ENCODE peak calls at places on chromosomes 3 and 15, in four cellular contexts. P, H, M and N are unnamed samples.

GRCh38 chr3:39323454-39323853 is 6.1 kb upstream of the CCR8 start:
- DNase-seq in P (no peak), H (no peak), M (no peak), N (no peak)

GRCh38 chr3:45659661-45660566 is 29.3 kb upstream of the SACM1L start:
- DNase-seq in P (no peak), H (peak), M (peak), N (peak)

GRCh38 chr15:92882697-92883642 is 17.2 kb upstream of the CHD2 start:
- DNase-seq in P (no peak), H (no peak), M (no peak), N (peak)

GRCh38 chr15:35874260-35874905 is 328.4 kb upstream of the DPH6 start:
- DNase-seq in P (no peak), H (peak), M (no peak), N (no peak)

GRCh38 chr3:62600033-62600432 is 226.7 kb upstream of the FEZF2 start:
- DNase-seq in P (no peak), H (no peak), M (no peak), N (peak)

GRCh38 chr3:157532529-157533297 is 29.5 kb upstream of the VEPH1 start:
- DNase-seq in P (no peak), H (peak), M (no peak), N (peak)

GRCh38 chr15:63370764-63371163 is 10.9 kb downstream of the CA12 start:
- DNase-seq in P (no peak), H (no peak), M (no peak), N (no peak)

GRCh38 chr15:39431371-39431770 is 149.5 kb upstream of the THBS1 start:
- DNase-seq in P (no peak), H (peak), M (no peak), N (no peak)

GRCh38 chr15:90037510-90037860 is 36.4 kb downstream of the ZNF710 start:
- DNase-seq in P (no peak), H (peak), M (no peak), N (no peak)

GRCh38 chr3:99907959-99908544 is 90.4 kb downstream of the CMSS1 start:
- DNase-seq in P (no peak), H (no peak), M (no peak), N (no peak)

GRCh38 chr15:88657326-88658069 is 18.7 kb downstream of the ISG20 start:
- DNase-seq in P (no peak), H (peak), M (peak), N (peak)

GRCh38 chr3:48423883-48424695 is 5.8 kb downstream of the PLXNB1 start:
- DNase-seq in P (no peak), H (no peak), M (no peak), N (no peak)

GRCh38 chr3:184543848-184544512 is 17.6 kb upstream of the EPHB3 start:
- DNase-seq in P (peak), H (peak), M (no peak), N (peak)

GRCh38 chr3:113231827-113232253 is 20.5 kb downstream of the BOC start:
- DNase-seq in P (no peak), H (peak), M (no peak), N (no peak)

GRCh38 chr3:186680869-186681268 is 15.1 kb downstream of the HRG start:
- DNase-seq in P (no peak), H (no peak), M (no peak), N (no peak)

GRCh38 chr15:36550650-36551049 is 28.8 kb upstream of the CDIN1 start:
- DNase-seq in P (no peak), H (no peak), M (no peak), N (no peak)

GRCh38 chr3:101141135-101141534 is 147.9 kb upstream of the ABI3BP start:
- DNase-seq in P (no peak), H (no peak), M (no peak), N (no peak)

GRCh38 chr3:196659901-196660351 is 20.4 kb downstream of the NRROS start:
- DNase-seq in P (no peak), H (no peak), M (no peak), N (no peak)

GRCh38 chr15:92902723-92903587 is 2.8 kb downstream of the CHD2 start:
- DNase-seq in P (no peak), H (peak), M (no peak), N (no peak)

GRCh38 chr15:51334011-51334426 is 4.4 kb downstream of the CYP19A1 start:
- DNase-seq in P (no peak), H (no peak), M (no peak), N (no peak)

GRCh38 chr15:100001405-100001804 is 268.2 kb upstream of the LYSMD4 start:
- DNase-seq in P (no peak), H (no peak), M (no peak), N (no peak)

GRCh38 chr15:87416591-87417257 is 839.8 kb downstream of the NTRK3 start:
- DNase-seq in P (no peak), H (no peak), M (no peak), N (no peak)

DNA sequence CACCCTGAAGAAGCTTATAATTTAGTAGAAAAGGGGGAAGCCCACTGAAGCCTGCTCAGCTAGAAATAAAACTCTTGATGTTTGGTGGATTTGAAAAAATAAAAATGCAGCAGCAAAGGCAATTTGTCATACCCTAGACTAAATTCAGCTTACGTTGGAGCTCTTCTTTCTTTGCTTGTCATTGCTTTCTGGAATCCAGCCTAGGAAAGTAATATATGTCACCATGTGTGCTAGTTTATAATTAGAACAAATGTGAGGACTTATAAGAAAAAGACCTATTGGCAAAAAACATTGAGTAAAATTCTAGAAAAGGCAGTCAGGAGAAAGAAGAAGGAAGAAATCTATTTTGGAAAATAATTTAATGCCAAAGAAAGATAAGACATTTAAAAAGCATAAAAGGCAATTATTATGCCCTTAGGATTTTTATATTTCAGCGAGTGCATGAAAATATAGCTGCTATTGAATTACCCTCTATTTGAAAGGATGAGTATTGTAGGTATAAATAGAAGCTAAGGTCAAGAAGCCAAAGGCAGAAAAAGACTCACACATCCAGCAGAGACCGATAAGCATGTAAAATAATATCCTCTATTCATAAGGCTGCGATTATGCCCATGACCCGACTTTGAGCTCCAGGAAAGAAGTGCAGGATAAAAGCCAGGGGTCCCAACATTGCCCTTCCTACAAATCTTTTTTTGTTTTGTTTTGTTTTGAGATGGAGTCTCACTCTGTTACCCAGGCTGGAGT is 10.6 kb upstream of the BTBD1 start:
- DNase-seq in P (no peak), H (no peak), M (no peak), N (no peak)
- TF ChIP-seq CTCF in P (no peak), H (no peak), M (no peak), N (no peak)

GRCh38 chr3:172040976-172041963 is 1.9 kb downstream of the FNDC3B start:
- DNase-seq in P (no peak), H (peak), M (no peak), N (peak)
- TF ChIP-seq CTCF in P (no peak), H (no peak), M (no peak), N (no peak)

GRCh38 chr3:152474585-152474984 is 205.9 kb downstream of the MBNL1 start:
- DNase-seq in P (no peak), H (peak), M (no peak), N (no peak)
- TF ChIP-seq CTCF in P (peak), H (peak), M (peak), N (peak)

GRCh38 chr3:77042892-77043291 is 3.0 kb downstream of the ROBO2 start:
- DNase-seq in P (no peak), H (no peak), M (no peak), N (no peak)
- TF ChIP-seq CTCF in P (peak), H (peak), M (peak), N (peak)